ENCODE peak calls at places on chromosome 14, in four cellular contexts. C, K, H and F are unnamed samples.

GRCh38 chr14:99727096-99727870 is 43.2 kb downstream of the CYP46A1 start:
- DNase-seq in K (no peak), H (peak), C (no peak), F (peak)

GRCh38 chr14:79605863-79606262 is 605.4 kb downstream of the DIO2 start:
- DNase-seq in C (no peak), K (no peak), H (no peak), F (no peak)

GRCh38 chr14:53714495-53715389 is 241.9 kb downstream of the BMP4 start:
- DNase-seq in H (no peak), K (no peak), C (no peak), F (no peak)

GRCh38 chr14:23433457-23433856 is 2.0 kb downstream of the MYH7 start:
- DNase-seq in H (peak), C (no peak), K (no peak), F (no peak)

GRCh38 chr14:102248121-102248520 is 56.8 kb downstream of the MOK start:
- DNase-seq in K (no peak), H (no peak), C (no peak), F (no peak)

GRCh38 chr14:93974833-93975232 is 1.5 kb downstream of the ASB2 start:
- DNase-seq in K (no peak), H (no peak), C (no peak), F (no peak)

GRCh38 chr14:106491851-106492250 is 965.5 kb downstream of the TMEM121 start:
- DNase-seq in C (no peak), H (no peak), K (peak), F (no peak)

GRCh38 chr14:28744126-28744525 is 22.5 kb upstream of the FOXG1 start:
- DNase-seq in K (peak), H (no peak), C (peak), F (no peak)

GRCh38 chr14:105492051-105492965 is 1.3 kb downstream of the TEDC1 start:
- DNase-seq in C (no peak), K (no peak), H (peak), F (no peak)

GRCh38 chr14:79253576-79253975 is 957.7 kb downstream of the DIO2 start:
- DNase-seq in K (no peak), C (no peak), H (no peak), F (no peak)

GRCh38 chr14:49106721-49107689 is 479.2 kb downstream of the RPS29 start:
- DNase-seq in H (no peak), C (no peak), K (no peak), F (no peak)

GRCh38 chr14:56826214-56826613 is 15.9 kb upstream of the OTX2 start:
- DNase-seq in C (no peak), H (no peak), K (no peak), F (no peak)

GRCh38 chr14:73709904-73710469 is 4.2 kb downstream of the PNMA1 start:
- DNase-seq in C (no peak), H (no peak), K (no peak), F (no peak)

GRCh38 chr14:59428581-59429012 is 36.6 kb downstream of the GPR135 start:
- DNase-seq in C (peak), K (no peak), H (no peak), F (no peak)

GRCh38 chr14:61106627-61107147 is 125.6 kb downstream of the SLC38A6 start:
- DNase-seq in K (no peak), H (no peak), C (no peak), F (no peak)

GRCh38 chr14:85535916-85536834 is 6.2 kb downstream of the FLRT2 start:
- DNase-seq in H (no peak), K (no peak), C (peak), F (no peak)

GRCh38 chr14:106277503-106277902 is 751.1 kb downstream of the TMEM121 start:
- DNase-seq in K (no peak), C (no peak), H (no peak), F (no peak)

GRCh38 chr14:93977790-93978581 is 1.6 kb upstream of the ASB2 start:
- DNase-seq in H (no peak), K (peak), C (peak), F (no peak)

GRCh38 chr14:99649219-99649618 is 4.3 kb downstream of the HHIPL1 start:
- DNase-seq in H (no peak), C (peak), K (no peak), F (no peak)

GRCh38 chr14:50839048-50839447 is 8.1 kb upstream of the NIN start:
- DNase-seq in K (peak), C (peak), H (no peak), F (no peak)

GRCh38 chr14:94547151-94547680 is 14.0 kb upstream of the SERPINA4 start:
- DNase-seq in C (no peak), H (no peak), K (no peak), F (no peak)

GRCh38 chr14:106210650-106211049 is 684.3 kb downstream of the TMEM121 start:
- DNase-seq in K (no peak), C (no peak), H (no peak), F (no peak)

GRCh38 chr14:98714604-98715003 is 557.4 kb downstream of the BCL11B start:
- DNase-seq in H (no peak), C (no peak), K (no peak), F (no peak)

GRCh38 chr14:75002392-75003249 is at the start of gene EIF2B2:
- DNase-seq in H (peak), C (peak), K (peak), F (peak)
- TF ChIP-seq CTCF in H (no peak), C (no peak), K (no peak), F (peak)

GRCh38 chr14:39034481-39035296 is 68.3 kb downstream of the SEC23A start:
- DNase-seq in K (no peak), C (no peak), H (no peak), F (no peak)
- TF ChIP-seq CTCF in K (no peak), C (no peak), H (no peak), F (peak)

DNA sequence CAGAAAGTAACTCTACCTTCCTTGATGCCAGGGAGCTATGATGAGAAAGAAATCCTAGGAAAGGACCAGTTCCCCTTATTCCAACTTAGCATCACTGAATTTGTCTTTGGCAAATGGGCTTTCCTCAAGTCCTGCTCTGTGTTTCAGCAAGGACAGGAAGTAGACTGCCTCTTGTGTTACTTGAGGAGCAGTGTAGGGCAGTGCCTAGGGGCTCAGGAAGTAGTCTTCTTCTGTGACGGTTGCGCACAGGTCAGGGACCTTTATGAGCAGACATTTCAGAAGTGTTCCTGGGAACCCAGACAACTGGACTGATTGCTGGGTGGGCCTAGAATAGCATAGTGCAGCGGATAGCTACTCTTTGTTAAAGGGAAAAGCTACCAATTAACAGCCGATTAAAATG is 2.7 kb downstream of the LGALS3 start:
- DNase-seq in H (no peak), K (no peak), C (no peak), F (no peak)
- TF ChIP-seq CTCF in H (no peak), K (no peak), C (no peak), F (no peak)

DNA sequence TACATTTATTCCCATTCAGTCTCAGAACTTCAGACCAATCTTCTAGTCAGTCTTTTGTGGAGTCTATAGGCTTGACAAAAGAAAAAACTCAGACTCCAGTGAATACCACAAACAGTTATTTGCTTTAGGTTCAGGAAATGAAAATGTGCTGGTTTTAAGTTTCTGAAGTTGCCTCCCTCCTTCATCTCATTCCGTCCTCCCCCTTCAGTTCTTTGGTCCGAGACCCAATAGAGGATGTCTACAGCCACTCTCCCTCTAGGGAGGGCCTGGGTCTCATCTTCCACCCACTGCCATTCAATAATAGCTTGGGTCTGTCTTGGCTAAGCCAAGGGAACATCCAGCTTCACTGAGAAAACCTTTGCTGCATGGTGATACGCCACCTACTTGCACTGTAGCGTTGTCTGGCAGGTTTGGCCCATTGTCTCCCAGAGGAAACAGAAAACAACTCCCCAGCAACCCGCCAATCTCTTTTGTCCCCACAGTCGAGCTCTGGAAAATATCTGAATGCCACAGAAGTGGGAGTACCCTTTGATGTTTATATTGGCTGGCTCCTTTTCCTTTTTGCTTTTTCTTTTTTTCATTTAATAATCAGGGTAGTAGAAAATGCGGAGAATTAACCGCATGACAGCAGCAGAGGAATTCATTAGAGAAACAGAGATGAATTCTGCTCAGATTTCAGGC is 380.0 kb downstream of the RAD51B start:
- DNase-seq in H (no peak), K (no peak), C (no peak), F (no peak)
- TF ChIP-seq CTCF in H (no peak), K (no peak), C (no peak), F (no peak)

GRCh38 chr14:91252901-91253794 is 8.6 kb upstream of the GPR68 start:
- DNase-seq in K (no peak), C (no peak), H (peak), F (no peak)
- TF ChIP-seq CTCF in K (no peak), C (no peak), H (no peak), F (peak)

GRCh38 chr14:96279564-96279963 is 23.6 kb downstream of the BDKRB1 start:
- DNase-seq in K (no peak), C (no peak), H (no peak), F (no peak)

GRCh38 chr14:96284008-96284407 is 28.0 kb downstream of the BDKRB1 start:
- DNase-seq in K (no peak), H (no peak), C (no peak), F (no peak)

GRCh38 chr14:96280104-96280503 is 24.1 kb downstream of the BDKRB1 start:
- DNase-seq in H (no peak), K (no peak), C (no peak), F (no peak)

GRCh38 chr14:96284430-96284829 is 28.4 kb downstream of the BDKRB1 start:
- DNase-seq in K (no peak), C (no peak), H (no peak), F (no peak)

GRCh38 chr14:96281486-96281885 is 25.5 kb downstream of the BDKRB1 start:
- DNase-seq in K (no peak), H (no peak), C (no peak), F (no peak)
- TF ChIP-seq CTCF in K (no peak), H (no peak), C (no peak), F (no peak)

GRCh38 chr14:64444984-64445845 is 20.1 kb upstream of the AKAP5 start:
- DNase-seq in C (peak), H (no peak), K (peak), F (no peak)
- TF ChIP-seq CTCF in C (no peak), H (no peak), K (peak), F (no peak)